ENCODE peak calls at places on chromosomes 7 and 10, in six cellular contexts. H is heart right ventricle, O is HFFc6, R is fibroblast of the aortic adventitia, E is cardiac muscle cell, C is AG04450. Y is an unnamed sample.

GRCh38 chr7:136105191-136105590 is 128.0 kb upstream of the MTPN start:
- DNase-seq in H (no peak), O (no peak), R (no peak), E (no peak), C (no peak), Y (no peak)

GRCh38 chr10:3470191-3470590 is 297.6 kb upstream of the PITRM1 start:
- DNase-seq in H (no peak), O (no peak), R (no peak), E (no peak), C (no peak), Y (no peak)

GRCh38 chr10:95241533-95241932 is 47.5 kb downstream of the ACSM6 start:
- DNase-seq in H (no peak), O (no peak), R (no peak), E (no peak), C (no peak), Y (no peak)

GRCh38 chr7:127396184-127396583 is 3.7 kb upstream of the ZNF800 start:
- DNase-seq in H (no peak), O (no peak), R (peak; percentile 4), E (peak; percentile 46), C (no peak), Y (no peak)

GRCh38 chr10:74991435-74991834 is 120.0 kb upstream of the SAMD8 start:
- DNase-seq in H (no peak), O (peak; percentile 10), R (no peak), E (peak; percentile 22), C (no peak), Y (no peak)

GRCh38 chr10:95221124-95221523 is 27.1 kb downstream of the ACSM6 start:
- DNase-seq in H (no peak), O (no peak), R (peak; percentile 26), E (no peak), C (no peak), Y (no peak)

GRCh38 chr10:13238271-13239077 is 4.3 kb upstream of the UCMA start:
- DNase-seq in H (no peak), O (no peak), R (no peak), E (no peak), C (no peak), Y (no peak)

GRCh38 chr10:71771821-71772617 is 1.3 kb downstream of the VSIR start:
- DNase-seq in H (peak; percentile 89), O (peak; percentile 67), R (peak; percentile 87), E (peak; percentile 88), C (no peak), Y (no peak)

GRCh38 chr7:33191326-33191725 is 62.0 kb downstream of the BBS9 start:
- DNase-seq in H (no peak), O (no peak), R (no peak), E (no peak), C (no peak), Y (no peak)

GRCh38 chr10:119135517-119135890 is 30.0 kb downstream of the SFXN4 start:
- DNase-seq in H (no peak), O (no peak), R (peak; percentile 53), E (peak; percentile 95), C (peak; percentile 36), Y (no peak)

GRCh38 chr7:159023216-159023615 is 121.5 kb downstream of the VIPR2 start:
- DNase-seq in H (no peak), O (no peak), R (no peak), E (no peak), C (no peak), Y (no peak)

GRCh38 chr7:155754165-155754564 is 58.1 kb downstream of the SHH start:
- DNase-seq in H (no peak), O (no peak), R (no peak), E (no peak), C (no peak), Y (no peak)

GRCh38 chr7:155269766-155270585 is 27.7 kb upstream of the INSIG1 start:
- DNase-seq in H (no peak), O (no peak), R (no peak), E (no peak), C (no peak), Y (no peak)

GRCh38 chr10:116627386-116627933 is 6.7 kb downstream of the PNLIPRP2 start:
- DNase-seq in H (no peak), O (no peak), R (no peak), E (peak; percentile 15), C (no peak), Y (no peak)

GRCh38 chr10:48493083-48493871 is 111.6 kb downstream of the ARHGAP22 start:
- DNase-seq in H (no peak), O (no peak), R (no peak), E (no peak), C (no peak), Y (no peak)

GRCh38 chr7:129612112-129613015 is 844 bp downstream of the NRF1 start:
- DNase-seq in H (peak; percentile 56), O (peak; percentile 17), R (peak; percentile 61), E (peak; percentile 45), C (no peak), Y (peak; percentile 36)

GRCh38 chr7:129843982-129844840 is 108.5 kb downstream of the UBE2H start:
- DNase-seq in H (no peak), O (no peak), R (no peak), E (no peak), C (no peak), Y (no peak)

GRCh38 chr7:130454959-130455358 is 14.1 kb upstream of the CEP41 start:
- DNase-seq in H (no peak), O (no peak), R (no peak), E (no peak), C (no peak), Y (no peak)

GRCh38 chr7:137395425-137395824 is 51.9 kb upstream of the PTN start:
- DNase-seq in H (no peak), O (no peak), R (no peak), E (no peak), C (no peak), Y (no peak)

GRCh38 chr10:89122431-89123066 is 84.6 kb downstream of the CH25H start:
- DNase-seq in H (no peak), O (no peak), R (peak; percentile 28), E (no peak), C (no peak), Y (no peak)

DNA sequence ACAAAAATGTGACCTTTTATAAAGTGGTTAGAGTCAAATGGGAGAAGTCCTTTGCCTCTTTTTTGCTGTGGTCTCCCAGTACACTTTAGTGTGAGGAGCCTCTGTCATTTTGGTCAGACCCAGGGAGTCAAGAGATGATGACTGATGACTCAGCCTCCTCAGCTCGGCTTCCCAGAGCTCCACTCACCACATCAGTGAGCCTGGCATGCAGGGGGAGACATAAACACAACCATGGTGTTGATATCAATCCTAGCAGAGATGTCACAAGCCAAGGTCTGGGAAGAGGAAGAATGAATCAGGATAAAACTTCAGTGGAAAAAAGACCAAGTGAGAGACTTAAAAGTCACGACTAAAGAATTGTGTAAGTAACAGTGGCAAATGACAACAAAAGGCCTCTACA is 50.1 kb downstream of the TFAM start:
- DNase-seq in H (no peak), O (peak; percentile 98), R (peak; percentile 97), E (peak; percentile 96), C (peak; percentile 87), Y (no peak)
- TF ChIP-seq CTCF in H (no peak), O (peak; percentile 53), R (peak; percentile 11), E (peak; percentile 25), C (no peak), Y (no peak)

DNA sequence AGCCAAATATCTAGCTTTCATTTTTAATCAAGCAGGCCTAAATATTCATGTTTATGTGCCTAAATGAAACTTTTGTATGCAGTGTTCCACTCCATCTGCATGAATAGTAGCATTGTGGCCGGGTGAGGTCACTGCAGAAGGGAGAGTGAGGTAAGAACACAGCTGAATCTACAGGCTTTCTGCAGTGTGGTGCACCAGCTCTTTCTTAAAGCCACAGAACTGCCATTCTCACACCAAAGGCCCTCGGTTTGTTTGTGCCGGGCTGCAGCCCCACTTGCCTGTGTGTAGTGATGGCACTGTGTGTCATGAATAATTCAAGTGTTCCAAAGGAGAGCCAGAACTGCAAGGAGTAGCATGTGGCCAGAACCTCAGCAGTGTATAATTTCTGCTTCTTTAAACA is 204.1 kb downstream of the TRIL start:
- DNase-seq in H (no peak), O (peak; percentile 5), R (peak; percentile 45), E (peak; percentile 49), C (no peak), Y (no peak)
- TF ChIP-seq CTCF in H (no peak), O (no peak), R (peak; percentile 37), E (peak; percentile 19), C (peak; percentile 40), Y (no peak)

GRCh38 chr7:82109288-82109687 is 334.3 kb downstream of the CACNA2D1 start:
- DNase-seq in H (no peak), O (peak; percentile 45), R (peak; percentile 67), E (peak; percentile 71), C (no peak), Y (no peak)
- TF ChIP-seq CTCF in H (no peak), O (no peak), R (no peak), E (no peak), C (no peak), Y (no peak)

GRCh38 chr7:13821152-13821787 is 168.2 kb downstream of the ETV1 start:
- DNase-seq in H (no peak), O (peak; percentile 54), R (peak; percentile 32), E (no peak), C (no peak), Y (no peak)
- TF ChIP-seq CTCF in H (no peak), O (no peak), R (no peak), E (no peak), C (no peak), Y (no peak)

DNA sequence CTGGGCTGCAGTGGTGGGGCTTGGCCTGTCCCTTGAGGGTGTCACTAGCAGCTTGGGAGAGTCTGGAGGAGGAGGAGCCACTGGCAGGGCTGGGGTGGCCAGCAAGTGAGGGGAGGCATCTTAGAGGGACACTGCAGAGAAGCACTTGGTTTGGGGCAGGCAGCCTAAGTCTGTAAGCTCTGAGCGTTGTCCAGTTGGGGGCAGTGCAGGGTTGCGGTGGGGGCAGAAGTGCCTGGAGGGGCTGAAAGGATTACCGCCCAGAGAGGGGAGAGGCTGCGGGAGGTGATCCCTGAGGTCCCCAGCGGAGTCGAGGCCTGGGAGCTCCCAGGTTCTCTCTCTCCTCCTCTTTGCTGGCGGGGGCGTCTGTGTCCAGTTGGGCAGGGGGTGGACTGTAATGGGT is 7.4 kb downstream of the ADCYAP1R1 start:
- DNase-seq in H (peak; percentile 13), O (no peak), R (no peak), E (no peak), C (no peak), Y (no peak)
- TF ChIP-seq CTCF in H (no peak), O (no peak), R (no peak), E (no peak), C (no peak), Y (no peak)

GRCh38 chr10:8473205-8473604 is 418.7 kb downstream of the GATA3 start:
- DNase-seq in H (no peak), O (no peak), R (peak; percentile 28), E (peak; percentile 43), C (no peak), Y (no peak)
- TF ChIP-seq CTCF in H (peak; percentile 39), O (no peak), R (no peak), E (peak; percentile 28), C (no peak), Y (no peak)